ENCODE peak calls at places on chromosomes 16 and 17, in ten cellular contexts. K, V, H, C, E, R, Q, F, U and A are unnamed samples. For H3K27me3, the result is how much of the 10 kb centered on the place peaks cover.

GRCh38 chr16:53434436-53435065 is at the start of gene RBL2:
- DNase-seq in K (peak), V (peak), H (peak), C (no peak), E (peak), R (peak), Q (peak), F (peak), U (peak), A (peak)

GRCh38 chr17:60356947-60357346 is 35.0 kb downstream of the USP32 start:
- DNase-seq in K (peak), V (no peak), H (no peak), C (no peak), E (peak), R (no peak), Q (no peak), F (peak), U (no peak), A (no peak)

GRCh38 chr16:88561485-88562369 is 8.5 kb upstream of the ZC3H18 start:
- DNase-seq in K (peak), V (peak), H (peak), C (no peak), E (peak), R (peak), Q (peak), F (peak), U (peak), A (no peak)

GRCh38 chr16:78405833-78406232 is 306.4 kb downstream of the WWOX start:
- DNase-seq in K (no peak), V (no peak), H (no peak), C (no peak), E (no peak), R (no peak), Q (no peak), F (no peak), U (no peak), A (no peak)

GRCh38 chr16:2250652-2251280 is 621 bp downstream of the ECI1 start:
- DNase-seq in K (no peak), V (no peak), H (peak), C (no peak), E (peak), R (peak), Q (no peak), F (no peak), U (peak), A (no peak)

GRCh38 chr17:19354123-19354522 is 8.4 kb downstream of the B9D1 start:
- DNase-seq in K (no peak), V (no peak), H (no peak), C (no peak), E (peak), R (no peak), Q (no peak), F (no peak), U (no peak), A (no peak)

GRCh38 chr16:46894011-46894672 is 10.0 kb downstream of the GPT2 start:
- DNase-seq in K (no peak), V (no peak), H (no peak), C (no peak), E (peak), R (no peak), Q (no peak), F (no peak), U (no peak), A (peak)

GRCh38 chr16:12425134-12425941 is 378.3 kb downstream of the CPPED1 start:
- DNase-seq in K (no peak), V (no peak), H (no peak), C (no peak), E (no peak), R (peak), Q (no peak), F (no peak), U (no peak), A (no peak)

GRCh38 chr16:51184702-51185433 is 33.8 kb upstream of the SALL1 start:
- DNase-seq in K (no peak), V (no peak), H (no peak), C (no peak), E (no peak), R (no peak), Q (no peak), F (no peak), U (no peak), A (no peak)

DNA sequence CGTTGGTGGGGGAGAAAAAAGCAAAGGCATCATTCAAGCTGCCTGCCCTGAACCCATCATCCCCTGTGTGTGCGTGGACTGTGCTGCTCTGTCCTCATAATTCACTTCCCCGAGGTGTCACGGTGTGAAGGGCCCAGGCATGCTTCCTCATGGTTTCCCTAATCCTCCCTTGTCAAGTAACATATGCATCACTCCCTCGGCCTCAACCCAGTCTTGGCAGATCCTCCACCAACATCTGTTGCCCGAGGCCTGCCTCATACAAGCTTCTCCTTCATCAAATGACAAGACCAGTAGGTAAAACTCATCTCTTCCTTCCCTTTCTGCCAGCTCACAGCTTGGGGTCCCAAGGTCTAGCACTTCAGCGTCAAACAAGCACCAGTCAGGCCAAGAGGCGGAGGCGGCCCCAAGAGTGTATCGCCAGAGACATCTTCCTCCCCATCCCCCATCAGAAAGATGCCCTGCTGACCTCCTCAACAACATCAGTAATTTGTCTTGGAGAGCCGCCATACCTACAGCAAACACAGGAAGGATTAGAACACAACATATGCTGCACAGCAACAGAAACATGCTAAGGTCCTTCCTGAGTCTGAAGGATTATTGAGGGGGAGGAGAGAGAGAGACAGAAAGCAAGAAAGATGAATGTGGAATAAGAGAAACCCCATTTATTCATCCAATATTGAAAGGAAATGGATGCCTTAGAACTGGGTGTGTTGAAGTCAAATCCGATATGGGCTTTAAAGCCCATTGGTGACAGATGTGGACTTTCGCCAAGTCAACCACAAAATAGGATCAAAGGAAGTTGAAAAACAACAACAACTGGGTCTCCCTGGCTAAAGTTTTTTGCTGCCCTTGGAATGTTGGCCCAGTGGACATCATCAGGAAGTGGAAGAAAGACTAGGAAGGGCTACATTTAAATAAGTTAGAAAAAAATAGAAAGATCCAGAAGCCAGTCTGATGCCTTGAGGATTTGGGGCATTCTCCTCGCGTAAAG is 38.4 kb downstream of the SOX9 start:
- DNase-seq in K (no peak), V (no peak), H (no peak), C (no peak), E (no peak), R (no peak), Q (no peak), F (no peak), U (no peak), A (peak)
- H3K27ac ChIP-seq in K (no peak), V (no peak), H (no peak), C (no peak), E (no peak), R (no peak), Q (no peak), F (no peak), U (no peak), A (no peak)

GRCh38 chr17:74850914-74851313 is 8.8 kb downstream of the GRIN2C start:
- DNase-seq in K (no peak), V (no peak), H (no peak), C (no peak), E (no peak), R (no peak), Q (no peak), F (no peak), U (no peak), A (no peak)
- H3K27me3 ChIP-seq in K (under half), V (under half), H (under half), C (under half), E (half or more), R (half or more), Q (under half), F (under half), U (under half), A (under half)

GRCh38 chr17:67021718-67022450 is 22.5 kb upstream of the CACNG1 start:
- DNase-seq in K (no peak), V (peak), H (no peak), C (no peak), E (no peak), R (no peak), Q (no peak), F (no peak), U (no peak), A (no peak)
- H3K27ac ChIP-seq in K (no peak), V (no peak), H (no peak), C (no peak), E (no peak), R (no peak), Q (no peak), F (no peak), U (no peak), A (no peak)

GRCh38 chr17:16492613-16493290 is 759 bp upstream of the LRRC75A start:
- DNase-seq in K (no peak), V (no peak), H (no peak), C (no peak), E (no peak), R (peak), Q (no peak), F (no peak), U (no peak), A (no peak)
- H3K27me3 ChIP-seq in K (under half), V (under half), H (half or more), C (under half), E (under half), R (under half), Q (under half), F (under half), U (under half), A (under half)

GRCh38 chr17:76495663-76496400 is 5.4 kb downstream of the RHBDF2 start:
- DNase-seq in K (no peak), V (no peak), H (no peak), C (no peak), E (no peak), R (no peak), Q (no peak), F (no peak), U (no peak), A (no peak)

GRCh38 chr17:76491271-76492184 is 9.7 kb downstream of the RHBDF2 start:
- DNase-seq in K (no peak), V (no peak), H (no peak), C (no peak), E (no peak), R (no peak), Q (no peak), F (no peak), U (peak), A (no peak)

GRCh38 chr17:76492250-76492988 is 8.8 kb downstream of the RHBDF2 start:
- DNase-seq in K (no peak), V (no peak), H (no peak), C (no peak), E (no peak), R (no peak), Q (no peak), F (no peak), U (peak), A (no peak)

GRCh38 chr17:76493505-76494167 is 7.6 kb downstream of the RHBDF2 start:
- DNase-seq in K (no peak), V (no peak), H (peak), C (no peak), E (no peak), R (no peak), Q (peak), F (no peak), U (peak), A (peak)

GRCh38 chr17:76492989-76493501 is 8.2 kb downstream of the RHBDF2 start:
- DNase-seq in K (peak), V (no peak), H (peak), C (no peak), E (peak), R (no peak), Q (no peak), F (peak), U (peak), A (peak)
- H3K27ac ChIP-seq in K (peak), V (no peak), H (peak), C (peak), E (peak), R (no peak), Q (peak), F (peak), U (peak), A (peak)

DNA sequence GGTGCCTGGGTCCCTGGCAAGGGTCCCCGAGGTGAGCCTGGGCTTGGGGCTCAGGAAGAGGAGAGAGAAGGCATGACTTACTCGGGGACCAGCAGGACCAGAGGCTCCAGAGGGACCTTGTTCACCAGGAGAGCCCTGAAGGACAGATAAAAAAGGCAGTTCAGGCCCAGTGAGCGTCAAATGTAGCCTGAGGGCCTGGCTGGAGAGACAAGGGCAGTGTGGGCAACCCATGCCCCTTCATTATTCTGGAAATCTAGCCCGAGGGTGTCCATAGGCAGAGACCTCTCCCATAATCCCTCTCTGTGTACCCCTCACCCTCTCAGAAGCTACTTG is 14.1 kb downstream of the COL1A1 start:
- DNase-seq in K (no peak), V (no peak), H (no peak), C (no peak), E (peak), R (no peak), Q (no peak), F (no peak), U (no peak), A (peak)
- H3K27me3 ChIP-seq in K (under half), V (under half), H (half or more), C (under half), E (under half), R (under half), Q (under half), F (under half), U (under half), A (under half)

DNA sequence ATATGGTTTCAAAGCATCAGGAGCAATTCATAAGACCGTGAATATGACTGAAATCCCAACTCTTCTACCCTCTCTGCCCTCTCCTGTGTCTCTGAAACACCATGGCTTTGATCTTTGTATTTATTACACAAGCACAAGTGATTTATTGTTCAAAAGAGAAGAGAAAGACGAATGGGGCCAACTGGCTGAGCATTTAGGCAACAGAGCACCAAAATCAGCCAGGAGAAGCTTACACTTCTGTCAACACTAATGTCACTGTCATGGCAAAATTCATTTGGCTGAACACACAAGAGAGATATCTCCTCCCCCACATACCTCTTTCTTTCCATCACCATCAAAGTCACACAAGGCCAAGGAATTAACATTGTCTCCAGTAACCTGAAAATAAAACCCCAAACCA is 9.3 kb downstream of the BBS2 start:
- DNase-seq in K (no peak), V (no peak), H (no peak), C (no peak), E (no peak), R (no peak), Q (no peak), F (no peak), U (no peak), A (no peak)
- H3K27ac ChIP-seq in K (no peak), V (peak), H (no peak), C (no peak), E (no peak), R (no peak), Q (no peak), F (no peak), U (no peak), A (no peak)